ENCODE peak calls at places on chromosome 14, in six cellular contexts. O is H1, M is K562, Q is SK-N-SH, R is GM12878, D is HepG2. G is an unnamed sample.

GRCh38 chr14:96108061-96108795 is 69.1 kb downstream of the C14orf132 start:
- DNase-seq in O (no peak), M (no peak), Q (no peak), R (no peak), D (no peak), G (no peak)

GRCh38 chr14:68249534-68250517 is 430.2 kb downstream of the RAD51B start:
- DNase-seq in O (no peak), M (no peak), Q (no peak), R (no peak), D (no peak), G (peak)

GRCh38 chr14:23346693-23347405 is 5.8 kb downstream of the SLC22A17 start:
- DNase-seq in O (no peak), M (no peak), Q (no peak), R (no peak), D (no peak), G (no peak)

GRCh38 chr14:102510616-102511520 is 1.3 kb upstream of the ANKRD9 start:
- DNase-seq in O (peak), M (peak), Q (no peak), R (no peak), D (peak), G (no peak)

GRCh38 chr14:79997509-79998210 is 213.6 kb downstream of the DIO2 start:
- DNase-seq in O (no peak), M (no peak), Q (no peak), R (no peak), D (no peak), G (no peak)

GRCh38 chr14:104119700-104120251 is 18.6 kb upstream of the KIF26A start:
- DNase-seq in O (no peak), M (no peak), Q (no peak), R (no peak), D (no peak), G (no peak)

GRCh38 chr14:103067231-103067954 is 10.0 kb upstream of the CDC42BPB start:
- DNase-seq in O (no peak), M (no peak), Q (no peak), R (no peak), D (no peak), G (peak)

GRCh38 chr14:94805726-94806288 is 35.9 kb upstream of the GSC start:
- DNase-seq in O (no peak), M (no peak), Q (no peak), R (no peak), D (no peak), G (no peak)

GRCh38 chr14:71003156-71003555 is 95.9 kb downstream of the PCNX1 start:
- DNase-seq in O (no peak), M (no peak), Q (no peak), R (no peak), D (no peak), G (no peak)

GRCh38 chr14:71001742-71002141 is 94.5 kb downstream of the PCNX1 start:
- DNase-seq in O (no peak), M (peak), Q (peak), R (no peak), D (peak), G (no peak)

GRCh38 chr14:71005076-71005475 is 97.8 kb downstream of the PCNX1 start:
- DNase-seq in O (no peak), M (no peak), Q (no peak), R (no peak), D (no peak), G (no peak)

GRCh38 chr14:71004481-71004880 is 97.2 kb downstream of the PCNX1 start:
- DNase-seq in O (no peak), M (no peak), Q (no peak), R (no peak), D (no peak), G (no peak)

DNA sequence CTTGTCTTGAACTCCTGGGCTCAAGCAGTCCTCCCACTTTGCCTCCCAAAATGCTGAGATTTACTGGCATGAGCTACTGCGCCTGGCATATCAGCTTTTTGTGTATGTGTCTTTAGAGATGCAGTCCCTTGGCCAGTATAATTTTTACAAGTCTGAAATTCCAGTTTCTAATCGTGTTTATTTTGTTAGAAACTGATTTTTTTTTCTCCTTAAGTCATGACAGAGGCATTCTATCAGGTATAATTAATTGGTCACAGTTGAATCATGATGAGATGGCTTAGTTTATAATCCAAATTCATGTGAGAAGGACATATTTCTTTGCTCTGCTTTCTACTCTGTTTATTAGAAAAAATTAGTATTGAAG is 98.9 kb downstream of the PCNX1 start:
- DNase-seq in O (no peak), M (no peak), Q (no peak), R (no peak), D (no peak), G (no peak)
- TF ChIP-seq YY1 in O (no peak), M (no peak), Q (no peak), R (no peak), D (no peak), G (no peak)

GRCh38 chr14:34275038-34275437 is 187.0 kb downstream of the SPTSSA start:
- DNase-seq in O (no peak), M (no peak), Q (no peak), R (no peak), D (no peak), G (no peak)
- H2AFZ ChIP-seq in O (no peak), M (no peak), Q (no peak), R (no peak), D (no peak), G (no peak)

DNA sequence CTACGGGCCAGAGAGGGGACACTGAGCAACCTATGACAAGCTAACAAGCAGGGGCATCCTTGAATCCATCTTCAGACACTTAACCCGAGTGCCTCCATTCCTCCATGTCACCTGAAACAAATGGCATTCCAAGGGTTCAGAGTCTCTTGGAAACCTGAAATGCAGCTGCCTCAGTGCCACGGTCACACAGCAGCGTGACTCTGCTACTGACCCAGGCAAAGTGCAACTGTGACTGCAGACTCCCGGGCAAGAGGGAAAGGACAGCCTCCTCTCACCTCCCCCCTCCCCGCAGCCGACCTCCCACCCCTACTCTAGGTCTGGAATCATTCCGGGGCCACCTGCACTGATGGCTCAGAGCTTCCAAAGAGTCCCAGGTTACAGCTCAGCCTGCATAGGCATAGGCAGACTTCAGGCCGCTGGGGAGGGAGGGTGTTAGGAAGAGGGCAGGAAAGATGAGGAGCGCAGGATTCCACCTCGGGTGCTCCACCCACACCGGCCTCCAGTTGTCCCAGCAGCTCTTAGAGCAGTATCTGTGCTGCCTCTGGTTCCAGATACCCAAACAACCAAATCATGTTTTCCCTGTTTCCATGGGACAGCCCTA is 53.2 kb downstream of the KCNK10 start:
- DNase-seq in O (no peak), M (no peak), Q (no peak), R (no peak), D (no peak), G (no peak)
- TF ChIP-seq YY1 in O (no peak), M (no peak), Q (no peak), R (no peak), D (no peak), G (no peak)

GRCh38 chr14:98514016-98514415 is 758.0 kb downstream of the BCL11B start:
- DNase-seq in O (no peak), M (no peak), Q (no peak), R (no peak), D (no peak), G (no peak)

GRCh38 chr14:98513558-98513957 is 758.4 kb downstream of the BCL11B start:
- DNase-seq in O (no peak), M (no peak), Q (no peak), R (no peak), D (no peak), G (no peak)

GRCh38 chr14:98510392-98510791 is 761.6 kb downstream of the BCL11B start:
- DNase-seq in O (no peak), M (no peak), Q (no peak), R (no peak), D (no peak), G (no peak)

GRCh38 chr14:98507269-98507668 is 764.7 kb downstream of the BCL11B start:
- DNase-seq in O (no peak), M (no peak), Q (no peak), R (no peak), D (no peak), G (no peak)

DNA sequence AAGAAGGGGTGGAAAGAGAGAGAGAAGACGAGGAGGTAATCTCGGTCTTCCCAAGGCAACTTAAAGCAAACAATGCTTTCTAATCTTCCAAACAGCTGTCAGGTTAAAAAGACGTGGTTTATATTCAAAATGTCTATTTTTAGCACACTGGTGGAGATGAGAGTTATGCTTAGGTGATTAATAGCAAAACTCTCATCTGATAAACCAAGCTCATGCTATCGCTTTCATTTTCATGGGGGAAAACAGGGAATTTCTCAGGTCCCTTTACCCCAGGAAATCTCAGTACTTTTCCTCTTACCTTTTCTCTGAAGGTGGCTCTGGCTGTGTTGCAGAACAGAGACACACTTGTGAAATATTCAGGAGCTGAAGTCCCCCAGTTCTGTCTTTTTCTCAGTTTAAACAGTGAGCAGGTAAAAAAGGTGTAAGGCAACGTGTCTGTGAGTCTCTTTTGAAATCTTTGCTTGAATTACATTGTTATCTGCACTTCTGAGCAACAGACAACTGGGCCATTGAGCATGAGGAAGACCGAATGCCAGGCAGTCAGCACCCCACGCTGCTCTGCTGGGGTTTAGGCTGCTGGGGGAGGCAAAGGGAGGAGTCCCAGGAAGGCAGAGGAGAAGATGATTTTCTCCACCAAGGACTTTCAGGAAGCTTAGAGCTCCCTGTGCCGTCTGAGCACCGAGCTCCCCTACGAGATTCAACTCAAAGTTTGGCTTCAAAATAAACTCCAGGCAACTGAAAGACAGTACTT is 759.3 kb downstream of the BCL11B start:
- DNase-seq in O (no peak), M (no peak), Q (no peak), R (no peak), D (no peak), G (no peak)
- H2AFZ ChIP-seq in O (peak), M (no peak), Q (no peak), R (no peak), D (no peak), G (no peak)

G was measured in HCT116.